ENCODE peak calls at places on chromosomes 13 and 19, in six cellular contexts. One of them, this sample, is unnamed.

GRCh38 chr19:7544626-7545025 is 9.1 kb downstream of the PNPLA6 start:
- DNase-seq in H9: no peak
- DNase-seq in H1: no peak
- DNase-seq in trophoblast cell: peak; percentile 3
- DNase-seq in IMR-90: no peak
- DNase-seq in mesenchymal stem cell: no peak
- DNase-seq in this sample: no peak

GRCh38 chr19:9885077-9885552 is 50.0 kb downstream of the PIN1 start:
- DNase-seq in H9: no peak
- DNase-seq in H1: no peak
- DNase-seq in trophoblast cell: no peak
- DNase-seq in IMR-90: peak; percentile 23
- DNase-seq in mesenchymal stem cell: peak; percentile 10
- DNase-seq in this sample: no peak

GRCh38 chr13:28750187-28751045 is 31.6 kb upstream of the SLC46A3 start:
- DNase-seq in H9: no peak
- DNase-seq in H1: peak; percentile 11
- DNase-seq in trophoblast cell: no peak
- DNase-seq in IMR-90: no peak
- DNase-seq in mesenchymal stem cell: no peak
- DNase-seq in this sample: no peak

GRCh38 chr19:15894359-15894758 is 3.5 kb downstream of the CYP4F2 start:
- DNase-seq in H9: no peak
- DNase-seq in H1: no peak
- DNase-seq in trophoblast cell: no peak
- DNase-seq in IMR-90: no peak
- DNase-seq in mesenchymal stem cell: no peak
- DNase-seq in this sample: no peak

GRCh38 chr19:16026131-16026530 is 50.2 kb upstream of the TPM4 start:
- DNase-seq in H9: no peak
- DNase-seq in H1: no peak
- DNase-seq in trophoblast cell: no peak
- DNase-seq in IMR-90: no peak
- DNase-seq in mesenchymal stem cell: no peak
- DNase-seq in this sample: no peak

GRCh38 chr19:15330801-15331418 is 1.4 kb downstream of the BRD4 start:
- DNase-seq in H9: no peak
- DNase-seq in H1: no peak
- DNase-seq in trophoblast cell: peak; percentile 81
- DNase-seq in IMR-90: peak; percentile 89
- DNase-seq in mesenchymal stem cell: peak; percentile 93
- DNase-seq in this sample: peak; percentile 17

GRCh38 chr13:46160474-46161066 is 21.4 kb downstream of the LCP1 start:
- DNase-seq in H9: no peak
- DNase-seq in H1: no peak
- DNase-seq in trophoblast cell: peak; percentile 81
- DNase-seq in IMR-90: peak; percentile 54
- DNase-seq in mesenchymal stem cell: peak; percentile 64
- DNase-seq in this sample: peak; percentile 49

GRCh38 chr19:33047422-33047821 is 17.3 kb downstream of the RHPN2 start:
- DNase-seq in H9: peak; percentile 91
- DNase-seq in H1: peak; percentile 65
- DNase-seq in trophoblast cell: peak; percentile 99
- DNase-seq in IMR-90: no peak
- DNase-seq in mesenchymal stem cell: no peak
- DNase-seq in this sample: no peak

GRCh38 chr13:91270031-91270430 is 77.5 kb upstream of the MIR17HG start:
- DNase-seq in H9: no peak
- DNase-seq in H1: no peak
- DNase-seq in trophoblast cell: no peak
- DNase-seq in IMR-90: no peak
- DNase-seq in mesenchymal stem cell: peak; percentile 27
- DNase-seq in this sample: no peak

GRCh38 chr13:28147489-28147888 is 9.1 kb downstream of the PAN3 start:
- DNase-seq in H9: no peak
- DNase-seq in H1: no peak
- DNase-seq in trophoblast cell: no peak
- DNase-seq in IMR-90: peak; percentile 30
- DNase-seq in mesenchymal stem cell: no peak
- DNase-seq in this sample: no peak

GRCh38 chr19:48139053-48139452 is 28.4 kb upstream of the PLA2G4C start:
- DNase-seq in H9: no peak
- DNase-seq in H1: no peak
- DNase-seq in trophoblast cell: no peak
- DNase-seq in IMR-90: no peak
- DNase-seq in mesenchymal stem cell: no peak
- DNase-seq in this sample: no peak

GRCh38 chr19:43562698-43563241 is 12.6 kb downstream of the XRCC1 start:
- DNase-seq in H9: no peak
- DNase-seq in H1: no peak
- DNase-seq in trophoblast cell: peak; percentile 44
- DNase-seq in IMR-90: peak; percentile 76
- DNase-seq in mesenchymal stem cell: peak; percentile 88
- DNase-seq in this sample: no peak

GRCh38 chr13:28094311-28094710 is 6.1 kb downstream of the FLT3 start:
- DNase-seq in H9: no peak
- DNase-seq in H1: no peak
- DNase-seq in trophoblast cell: no peak
- DNase-seq in IMR-90: no peak
- DNase-seq in mesenchymal stem cell: no peak
- DNase-seq in this sample: no peak

GRCh38 chr19:41373993-41374392 is 2.3 kb upstream of the TMEM91 start:
- DNase-seq in H9: no peak
- DNase-seq in H1: no peak
- DNase-seq in trophoblast cell: peak; percentile 60
- DNase-seq in IMR-90: peak; percentile 92
- DNase-seq in mesenchymal stem cell: peak; percentile 47
- DNase-seq in this sample: no peak

GRCh38 chr19:38173324-38174041 is 50.5 kb downstream of the DPF1 start:
- DNase-seq in H9: no peak
- DNase-seq in H1: no peak
- DNase-seq in trophoblast cell: no peak
- DNase-seq in IMR-90: peak; percentile 36
- DNase-seq in mesenchymal stem cell: no peak
- DNase-seq in this sample: no peak

GRCh38 chr19:54206030-54206830 is 5.6 kb downstream of the RPS9 start:
- DNase-seq in H9: no peak
- DNase-seq in H1: no peak
- DNase-seq in trophoblast cell: no peak
- DNase-seq in IMR-90: no peak
- DNase-seq in mesenchymal stem cell: no peak
- DNase-seq in this sample: no peak

GRCh38 chr19:4295972-4296771 is 6.0 kb downstream of the TMIGD2 start:
- DNase-seq in H9: peak; percentile 63
- DNase-seq in H1: no peak
- DNase-seq in trophoblast cell: no peak
- DNase-seq in IMR-90: no peak
- DNase-seq in mesenchymal stem cell: no peak
- DNase-seq in this sample: no peak

GRCh38 chr13:99151516-99151915 is 49.1 kb upstream of the UBAC2 start:
- DNase-seq in H9: no peak
- DNase-seq in H1: no peak
- DNase-seq in trophoblast cell: peak; percentile 34
- DNase-seq in IMR-90: peak; percentile 41
- DNase-seq in mesenchymal stem cell: peak; percentile 18
- DNase-seq in this sample: no peak

GRCh38 chr13:60134376-60134775 is 29.4 kb downstream of the DIAPH3 start:
- DNase-seq in H9: peak; percentile 52
- DNase-seq in H1: no peak
- DNase-seq in trophoblast cell: no peak
- DNase-seq in IMR-90: no peak
- DNase-seq in mesenchymal stem cell: peak; percentile 24
- DNase-seq in this sample: no peak

GRCh38 chr13:27177852-27178251 is 6.2 kb upstream of the USP12 start:
- DNase-seq in H9: peak; percentile 81
- DNase-seq in H1: peak; percentile 56
- DNase-seq in trophoblast cell: peak; percentile 21
- DNase-seq in IMR-90: no peak
- DNase-seq in mesenchymal stem cell: no peak
- DNase-seq in this sample: no peak

GRCh38 chr13:21475115-21475514 is 16.0 kb upstream of the ZDHHC20 start:
- DNase-seq in H9: no peak
- DNase-seq in H1: no peak
- DNase-seq in trophoblast cell: peak; percentile 87
- DNase-seq in IMR-90: no peak
- DNase-seq in mesenchymal stem cell: no peak
- DNase-seq in this sample: no peak

GRCh38 chr13:21476893-21477472 is 17.9 kb upstream of the ZDHHC20 start:
- DNase-seq in H9: peak; percentile 94
- DNase-seq in H1: peak; percentile 96
- DNase-seq in trophoblast cell: peak; percentile 96
- DNase-seq in IMR-90: peak; percentile 74
- DNase-seq in mesenchymal stem cell: peak; percentile 73
- DNase-seq in this sample: peak; percentile 87

GRCh38 chr13:21481359-21481758 is 22.3 kb upstream of the ZDHHC20 start:
- DNase-seq in H9: no peak
- DNase-seq in H1: no peak
- DNase-seq in trophoblast cell: no peak
- DNase-seq in IMR-90: no peak
- DNase-seq in mesenchymal stem cell: no peak
- DNase-seq in this sample: no peak

GRCh38 chr13:21483748-21484147 is 24.6 kb upstream of the ZDHHC20 start:
- DNase-seq in H9: no peak
- DNase-seq in H1: no peak
- DNase-seq in trophoblast cell: peak; percentile 1
- DNase-seq in IMR-90: no peak
- DNase-seq in mesenchymal stem cell: no peak
- DNase-seq in this sample: no peak

GRCh38 chr13:21478881-21479808 is 20.0 kb upstream of the ZDHHC20 start:
- DNase-seq in H9: no peak
- DNase-seq in H1: no peak
- DNase-seq in trophoblast cell: peak; percentile 94
- DNase-seq in IMR-90: peak; percentile 81
- DNase-seq in mesenchymal stem cell: peak; percentile 84
- DNase-seq in this sample: peak; percentile 65
- H2AFZ ChIP-seq in H9: no peak overlapping the region
- H2AFZ ChIP-seq in H1: no peak overlapping the region
- H2AFZ ChIP-seq in trophoblast cell: no peak overlapping the region
- H2AFZ ChIP-seq in IMR-90: peak overlapping the region; percentile 67
- H2AFZ ChIP-seq in mesenchymal stem cell: no peak overlapping the region
- H2AFZ ChIP-seq in this sample: peak overlapping the region; percentile 67

GRCh38 chr13:52924241-52925148 is 76.1 kb upstream of the PCDH8 start:
- DNase-seq in H9: no peak
- DNase-seq in H1: no peak
- DNase-seq in trophoblast cell: no peak
- DNase-seq in IMR-90: no peak
- DNase-seq in mesenchymal stem cell: no peak
- DNase-seq in this sample: no peak

GRCh38 chr13:52926971-52927370 is 78.5 kb upstream of the PCDH8 start:
- DNase-seq in H9: no peak
- DNase-seq in H1: no peak
- DNase-seq in trophoblast cell: no peak
- DNase-seq in IMR-90: no peak
- DNase-seq in mesenchymal stem cell: no peak
- DNase-seq in this sample: no peak

GRCh38 chr13:52925221-52925620 is 76.8 kb upstream of the PCDH8 start:
- DNase-seq in H9: no peak
- DNase-seq in H1: no peak
- DNase-seq in trophoblast cell: no peak
- DNase-seq in IMR-90: no peak
- DNase-seq in mesenchymal stem cell: no peak
- DNase-seq in this sample: no peak

GRCh38 chr13:52922961-52923360 is 74.5 kb upstream of the PCDH8 start:
- DNase-seq in H9: no peak
- DNase-seq in H1: no peak
- DNase-seq in trophoblast cell: no peak
- DNase-seq in IMR-90: no peak
- DNase-seq in mesenchymal stem cell: no peak
- DNase-seq in this sample: no peak

GRCh38 chr13:52925775-52926285 is 77.4 kb upstream of the PCDH8 start:
- DNase-seq in H9: no peak
- DNase-seq in H1: no peak
- DNase-seq in trophoblast cell: no peak
- DNase-seq in IMR-90: no peak
- DNase-seq in mesenchymal stem cell: no peak
- DNase-seq in this sample: no peak
- H2AK5ac ChIP-seq in H9: no peak overlapping the region
- H2AK5ac ChIP-seq in H1: no peak overlapping the region
- H2AK5ac ChIP-seq in trophoblast cell: peak overlapping the region; percentile 3
- H2AK5ac ChIP-seq in IMR-90: no peak overlapping the region
- H2AK5ac ChIP-seq in mesenchymal stem cell: no peak overlapping the region
- H2AK5ac ChIP-seq in this sample: no peak overlapping the region

GRCh38 chr13:68125087-68125480 is 894.9 kb upstream of the PCDH9 start:
- DNase-seq in H9: no peak
- DNase-seq in H1: no peak
- DNase-seq in trophoblast cell: no peak
- DNase-seq in IMR-90: no peak
- DNase-seq in mesenchymal stem cell: no peak
- DNase-seq in this sample: no peak
- H2AFZ ChIP-seq in H9: no peak overlapping the region
- H2AFZ ChIP-seq in H1: no peak overlapping the region
- H2AFZ ChIP-seq in trophoblast cell: no peak overlapping the region
- H2AFZ ChIP-seq in IMR-90: no peak overlapping the region
- H2AFZ ChIP-seq in mesenchymal stem cell: no peak overlapping the region
- H2AFZ ChIP-seq in this sample: no peak overlapping the region

GRCh38 chr19:18231775-18232174 is 5.5 kb upstream of the PDE4C start:
- DNase-seq in H9: no peak
- DNase-seq in H1: no peak
- DNase-seq in trophoblast cell: no peak
- DNase-seq in IMR-90: no peak
- DNase-seq in mesenchymal stem cell: no peak
- DNase-seq in this sample: no peak
- H2AK5ac ChIP-seq in H9: no peak overlapping the region
- H2AK5ac ChIP-seq in H1: no peak overlapping the region
- H2AK5ac ChIP-seq in trophoblast cell: no peak overlapping the region
- H2AK5ac ChIP-seq in IMR-90: no peak overlapping the region
- H2AK5ac ChIP-seq in mesenchymal stem cell: no peak overlapping the region
- H2AK5ac ChIP-seq in this sample: no peak overlapping the region

GRCh38 chr13:113378825-113379224 is 14.9 kb upstream of the GRTP1 start:
- DNase-seq in H9: no peak
- DNase-seq in H1: no peak
- DNase-seq in trophoblast cell: no peak
- DNase-seq in IMR-90: no peak
- DNase-seq in mesenchymal stem cell: no peak
- DNase-seq in this sample: no peak

GRCh38 chr13:113387396-113387795 is 23.5 kb upstream of the GRTP1 start:
- DNase-seq in H9: no peak
- DNase-seq in H1: no peak
- DNase-seq in trophoblast cell: no peak
- DNase-seq in IMR-90: no peak
- DNase-seq in mesenchymal stem cell: no peak
- DNase-seq in this sample: no peak

GRCh38 chr13:113383089-113383488 is 19.2 kb upstream of the GRTP1 start:
- DNase-seq in H9: no peak
- DNase-seq in H1: no peak
- DNase-seq in trophoblast cell: no peak
- DNase-seq in IMR-90: no peak
- DNase-seq in mesenchymal stem cell: no peak
- DNase-seq in this sample: no peak
- H2AFZ ChIP-seq in H9: no peak overlapping the region
- H2AFZ ChIP-seq in H1: no peak overlapping the region
- H2AFZ ChIP-seq in trophoblast cell: no peak overlapping the region
- H2AFZ ChIP-seq in IMR-90: no peak overlapping the region
- H2AFZ ChIP-seq in mesenchymal stem cell: no peak overlapping the region
- H2AFZ ChIP-seq in this sample: no peak overlapping the region

GRCh38 chr19:5828661-5829566 is 10.6 kb downstream of the FUT6 start:
- DNase-seq in H9: peak; percentile 75
- DNase-seq in H1: peak; percentile 70
- DNase-seq in trophoblast cell: no peak
- DNase-seq in IMR-90: no peak
- DNase-seq in mesenchymal stem cell: peak; percentile 86
- DNase-seq in this sample: peak; percentile 56
- H2AK5ac ChIP-seq in H9: no peak overlapping the region
- H2AK5ac ChIP-seq in H1: peak overlapping the region; percentile 93
- H2AK5ac ChIP-seq in trophoblast cell: peak overlapping the region; percentile 91
- H2AK5ac ChIP-seq in IMR-90: peak overlapping the region; percentile 98
- H2AK5ac ChIP-seq in mesenchymal stem cell: peak overlapping the region; percentile 23
- H2AK5ac ChIP-seq in this sample: peak overlapping the region; percentile 100

This sample was measured in neuronal stem cell.